ENCODE peak calls at places on chromosomes 13 and 19, in nine cellular contexts. I, A, C, T, W, P, M, R and Z are unnamed samples.

GRCh38 chr19:10961073-10961762 is 388 bp downstream of the SMARCA4 start:
- DNase-seq in I (no peak), A (no peak), C (no peak), T (no peak), W (peak), P (no peak), M (peak), R (peak), Z (peak)

GRCh38 chr13:33087091-33087490 is 70.9 kb downstream of the KL start:
- DNase-seq in I (no peak), A (no peak), C (no peak), T (no peak), W (no peak), P (no peak), M (peak), R (no peak), Z (peak)

GRCh38 chr13:50220938-50221337 is 205.7 kb downstream of the KCNRG start:
- DNase-seq in I (no peak), A (no peak), C (no peak), T (no peak), W (no peak), P (no peak), M (no peak), R (no peak), Z (no peak)

GRCh38 chr13:35346494-35346893 is 130.0 kb downstream of the MAB21L1 start:
- DNase-seq in I (no peak), A (no peak), C (no peak), T (no peak), W (no peak), P (no peak), M (no peak), R (no peak), Z (no peak)

GRCh38 chr13:100454876-100455275 is 133.7 kb downstream of the GGACT start:
- DNase-seq in I (no peak), A (no peak), C (no peak), T (no peak), W (no peak), P (no peak), M (peak), R (no peak), Z (peak)

GRCh38 chr19:13622727-13623126 is 116.4 kb upstream of the CACNA1A start:
- DNase-seq in I (no peak), A (no peak), C (no peak), T (no peak), W (no peak), P (peak), M (no peak), R (no peak), Z (no peak)

GRCh38 chr13:24734951-24735350 is 29.0 kb upstream of the RNF17 start:
- DNase-seq in I (no peak), A (no peak), C (no peak), T (no peak), W (no peak), P (no peak), M (no peak), R (no peak), Z (no peak)

GRCh38 chr13:22014469-22014868 is 343.6 kb downstream of the FGF9 start:
- DNase-seq in I (no peak), A (no peak), C (no peak), T (no peak), W (no peak), P (no peak), M (no peak), R (no peak), Z (peak)

GRCh38 chr13:99280166-99280565 is 22.0 kb upstream of the GPR18 start:
- DNase-seq in I (no peak), A (no peak), C (no peak), T (no peak), W (no peak), P (no peak), M (no peak), R (no peak), Z (peak)

GRCh38 chr13:64413529-64413928 is 2816.6 kb downstream of the PCDH9 start:
- DNase-seq in I (no peak), A (no peak), C (no peak), T (no peak), W (no peak), P (no peak), M (no peak), R (no peak), Z (no peak)

GRCh38 chr13:28579334-28579733 is 79.6 kb upstream of the POMP start:
- DNase-seq in I (no peak), A (no peak), C (no peak), T (no peak), W (no peak), P (no peak), M (no peak), R (no peak), Z (no peak)

GRCh38 chr13:34833562-34834182 is 108.4 kb upstream of the NBEA start:
- DNase-seq in I (no peak), A (no peak), C (no peak), T (no peak), W (no peak), P (no peak), M (peak), R (no peak), Z (peak)

GRCh38 chr13:36847541-36848045 is 28.6 kb downstream of the RFXAP start:
- DNase-seq in I (no peak), A (no peak), C (no peak), T (no peak), W (no peak), P (no peak), M (no peak), R (no peak), Z (no peak)

GRCh38 chr19:18700501-18701249 is 17.2 kb downstream of the CRTC1 start:
- DNase-seq in I (no peak), A (peak), C (no peak), T (peak), W (peak), P (peak), M (peak), R (peak), Z (peak)

GRCh38 chr13:69755101-69755500 is 352.5 kb upstream of the ATXN8OS start:
- DNase-seq in I (no peak), A (no peak), C (no peak), T (no peak), W (no peak), P (no peak), M (no peak), R (no peak), Z (no peak)

GRCh38 chr19:50482271-50482855 is 5.7 kb upstream of the GARIN5A start:
- DNase-seq in I (no peak), A (no peak), C (no peak), T (no peak), W (no peak), P (no peak), M (no peak), R (no peak), Z (no peak)

GRCh38 chr19:44640518-44640917 is 3.2 kb upstream of the PVR start:
- DNase-seq in I (no peak), A (no peak), C (no peak), T (no peak), W (no peak), P (no peak), M (peak), R (no peak), Z (peak)

GRCh38 chr19:15297416-15298224 is 34.7 kb downstream of the BRD4 start:
- DNase-seq in I (no peak), A (no peak), C (no peak), T (no peak), W (no peak), P (no peak), M (peak), R (peak), Z (peak)

GRCh38 chr13:105814219-105814901 is 721.1 kb downstream of the EFNB2 start:
- DNase-seq in I (no peak), A (no peak), C (no peak), T (no peak), W (no peak), P (peak), M (no peak), R (no peak), Z (no peak)

GRCh38 chr19:2436926-2437325 is 9.5 kb upstream of the TIMM13 start:
- DNase-seq in I (no peak), A (no peak), C (no peak), T (no peak), W (no peak), P (no peak), M (no peak), R (no peak), Z (no peak)